ENCODE peak calls at places on chromosomes 4 and X, in eight cellular contexts. V is D341Med, W is mammary epithelial cell, L is activated T-cell treated with anti-CD3 and anti-CD28 coated beads for 48 hours, U is Panc1, K is activated B cell treated with CpG ODN at 0.5 μM for 24 hours, B is mucosa of gallbladder, I is erythroblast. Y is an unnamed sample.

GRCh38 chrX:12610079-12610478 is 181.1 kb upstream of the PRPS2 start:
- DNase-seq in V (no peak), W (peak; percentile 98), L (no peak), U (no peak), K (no peak), B (no peak), I (no peak), Y (no peak)

GRCh38 chrX:135436966-135437866 is 15.5 kb downstream of the SMIM10L2A start:
- DNase-seq in V (no peak), W (no peak), L (no peak), U (no peak), K (no peak), B (no peak), I (no peak), Y (no peak)

GRCh38 chrX:107323786-107324492 is 117.5 kb downstream of the DNAAF6 start:
- DNase-seq in V (no peak), W (no peak), L (no peak), U (no peak), K (no peak), B (no peak), I (no peak), Y (no peak)

GRCh38 chr4:69104719-69105275 is 8.5 kb downstream of the UGT2B7 start:
- DNase-seq in V (no peak), W (no peak), L (no peak), U (no peak), K (no peak), B (no peak), I (no peak), Y (no peak)

GRCh38 chr4:143700060-143700419 is 435 bp downstream of the FREM3 start:
- DNase-seq in V (no peak), W (peak; percentile 1), L (no peak), U (no peak), K (no peak), B (no peak), I (peak; percentile 29), Y (no peak)

GRCh38 chr4:153643406-153644016 is 40.6 kb upstream of the TLR2 start:
- DNase-seq in V (peak; percentile 58), W (peak; percentile 54), L (no peak), U (no peak), K (no peak), B (no peak), I (peak; percentile 58), Y (no peak)

GRCh38 chrX:25296850-25297249 is 281.1 kb upstream of the ARX start:
- DNase-seq in V (no peak), W (no peak), L (no peak), U (no peak), K (no peak), B (no peak), I (no peak), Y (no peak)

GRCh38 chr4:94349193-94349592 is 6.6 kb upstream of the HPGDS start:
- DNase-seq in V (no peak), W (no peak), L (no peak), U (no peak), K (no peak), B (no peak), I (no peak), Y (no peak)

GRCh38 chrX:37060999-37061398 is 52.8 kb downstream of the FAM47C start:
- DNase-seq in V (peak; percentile 21), W (peak; percentile 46), L (no peak), U (peak; percentile 17), K (no peak), B (no peak), I (peak; percentile 48), Y (no peak)